ENCODE peak calls at places on chromosome 2, in seven cellular contexts. One of them, this sample, is unnamed.

GRCh38 chr2:120222186-120223033 is 790 bp downstream of the TMEM185B start:
- DNase-seq in upper lobe of right lung: no peak
- DNase-seq in activated effector memory CD4-positive, alpha-beta T cell treated with anti-CD3 and anti-CD28 coated beads, Interleukin-2, amount 50 U/mL, for 16 hours: no peak
- DNase-seq in HS-5: no peak
- DNase-seq in NCI-H524: no peak
- DNase-seq in stimulated activated naive B cell treated with anti-CD40 and anti-IgM and Interleukin-4, amounts not matched to agents 10 μg/mL and 1 μg/mL and 100 μg/mL, for 72 hours: no peak
- DNase-seq in sciatic nerve: peak
- DNase-seq in this sample: peak

GRCh38 chr2:231294578-231295362 is 96.3 kb downstream of the ARMC9 start:
- DNase-seq in sciatic nerve: no peak
- DNase-seq in NCI-H524: no peak
- DNase-seq in HS-5: no peak
- DNase-seq in upper lobe of right lung: no peak
- DNase-seq in stimulated activated naive B cell treated with anti-CD40 and anti-IgM and Interleukin-4, amounts not matched to agents 10 μg/mL and 1 μg/mL and 100 μg/mL, for 72 hours: no peak
- DNase-seq in activated effector memory CD4-positive, alpha-beta T cell treated with anti-CD3 and anti-CD28 coated beads, Interleukin-2, amount 50 U/mL, for 16 hours: no peak
- DNase-seq in this sample: no peak

GRCh38 chr2:99079226-99079625 is 62.3 kb upstream of the C2orf15 start:
- DNase-seq in stimulated activated naive B cell treated with anti-CD40 and anti-IgM and Interleukin-4, amounts not matched to agents 10 μg/mL and 1 μg/mL and 100 μg/mL, for 72 hours: no peak
- DNase-seq in sciatic nerve: no peak
- DNase-seq in activated effector memory CD4-positive, alpha-beta T cell treated with anti-CD3 and anti-CD28 coated beads, Interleukin-2, amount 50 U/mL, for 16 hours: no peak
- DNase-seq in HS-5: peak
- DNase-seq in upper lobe of right lung: no peak
- DNase-seq in NCI-H524: no peak
- DNase-seq in this sample: no peak

GRCh38 chr2:213150315-213150951 is 979 bp downstream of the IKZF2 start:
- DNase-seq in activated effector memory CD4-positive, alpha-beta T cell treated with anti-CD3 and anti-CD28 coated beads, Interleukin-2, amount 50 U/mL, for 16 hours: no peak
- DNase-seq in HS-5: no peak
- DNase-seq in NCI-H524: peak
- DNase-seq in stimulated activated naive B cell treated with anti-CD40 and anti-IgM and Interleukin-4, amounts not matched to agents 10 μg/mL and 1 μg/mL and 100 μg/mL, for 72 hours: no peak
- DNase-seq in upper lobe of right lung: no peak
- DNase-seq in sciatic nerve: peak
- DNase-seq in this sample: no peak

GRCh38 chr2:28681216-28681981 is 70.2 kb upstream of the PPP1CB start:
- DNase-seq in NCI-H524: no peak
- DNase-seq in HS-5: no peak
- DNase-seq in sciatic nerve: no peak
- DNase-seq in stimulated activated naive B cell treated with anti-CD40 and anti-IgM and Interleukin-4, amounts not matched to agents 10 μg/mL and 1 μg/mL and 100 μg/mL, for 72 hours: peak
- DNase-seq in upper lobe of right lung: no peak
- DNase-seq in activated effector memory CD4-positive, alpha-beta T cell treated with anti-CD3 and anti-CD28 coated beads, Interleukin-2, amount 50 U/mL, for 16 hours: peak
- DNase-seq in this sample: no peak

GRCh38 chr2:38026846-38027245 is 49.1 kb downstream of the CYP1B1 start:
- DNase-seq in stimulated activated naive B cell treated with anti-CD40 and anti-IgM and Interleukin-4, amounts not matched to agents 10 μg/mL and 1 μg/mL and 100 μg/mL, for 72 hours: no peak
- DNase-seq in sciatic nerve: no peak
- DNase-seq in upper lobe of right lung: no peak
- DNase-seq in NCI-H524: no peak
- DNase-seq in activated effector memory CD4-positive, alpha-beta T cell treated with anti-CD3 and anti-CD28 coated beads, Interleukin-2, amount 50 U/mL, for 16 hours: no peak
- DNase-seq in HS-5: no peak
- DNase-seq in this sample: no peak

GRCh38 chr2:223090081-223090480 is 38.1 kb downstream of the KCNE4 start:
- DNase-seq in stimulated activated naive B cell treated with anti-CD40 and anti-IgM and Interleukin-4, amounts not matched to agents 10 μg/mL and 1 μg/mL and 100 μg/mL, for 72 hours: no peak
- DNase-seq in NCI-H524: no peak
- DNase-seq in sciatic nerve: no peak
- DNase-seq in HS-5: no peak
- DNase-seq in activated effector memory CD4-positive, alpha-beta T cell treated with anti-CD3 and anti-CD28 coated beads, Interleukin-2, amount 50 U/mL, for 16 hours: no peak
- DNase-seq in upper lobe of right lung: no peak
- DNase-seq in this sample: no peak

GRCh38 chr2:70089220-70089945 is 2.1 kb downstream of the PCBP1 start:
- DNase-seq in sciatic nerve: no peak
- DNase-seq in stimulated activated naive B cell treated with anti-CD40 and anti-IgM and Interleukin-4, amounts not matched to agents 10 μg/mL and 1 μg/mL and 100 μg/mL, for 72 hours: no peak
- DNase-seq in NCI-H524: no peak
- DNase-seq in activated effector memory CD4-positive, alpha-beta T cell treated with anti-CD3 and anti-CD28 coated beads, Interleukin-2, amount 50 U/mL, for 16 hours: no peak
- DNase-seq in HS-5: no peak
- DNase-seq in upper lobe of right lung: no peak
- DNase-seq in this sample: no peak

GRCh38 chr2:191478754-191479679 is 198.9 kb upstream of the NABP1 start:
- DNase-seq in sciatic nerve: peak
- DNase-seq in upper lobe of right lung: no peak
- DNase-seq in stimulated activated naive B cell treated with anti-CD40 and anti-IgM and Interleukin-4, amounts not matched to agents 10 μg/mL and 1 μg/mL and 100 μg/mL, for 72 hours: no peak
- DNase-seq in NCI-H524: peak
- DNase-seq in activated effector memory CD4-positive, alpha-beta T cell treated with anti-CD3 and anti-CD28 coated beads, Interleukin-2, amount 50 U/mL, for 16 hours: no peak
- DNase-seq in HS-5: no peak
- DNase-seq in this sample: no peak

GRCh38 chr2:74454654-74455511 is at the start of gene INO80B:
- DNase-seq in sciatic nerve: peak
- DNase-seq in HS-5: peak
- DNase-seq in NCI-H524: peak
- DNase-seq in upper lobe of right lung: peak
- DNase-seq in activated effector memory CD4-positive, alpha-beta T cell treated with anti-CD3 and anti-CD28 coated beads, Interleukin-2, amount 50 U/mL, for 16 hours: peak
- DNase-seq in stimulated activated naive B cell treated with anti-CD40 and anti-IgM and Interleukin-4, amounts not matched to agents 10 μg/mL and 1 μg/mL and 100 μg/mL, for 72 hours: peak
- DNase-seq in this sample: peak

GRCh38 chr2:101610750-101611315 is 86.7 kb upstream of the MAP4K4 start:
- DNase-seq in upper lobe of right lung: no peak
- DNase-seq in activated effector memory CD4-positive, alpha-beta T cell treated with anti-CD3 and anti-CD28 coated beads, Interleukin-2, amount 50 U/mL, for 16 hours: no peak
- DNase-seq in sciatic nerve: no peak
- DNase-seq in HS-5: no peak
- DNase-seq in NCI-H524: no peak
- DNase-seq in stimulated activated naive B cell treated with anti-CD40 and anti-IgM and Interleukin-4, amounts not matched to agents 10 μg/mL and 1 μg/mL and 100 μg/mL, for 72 hours: no peak
- DNase-seq in this sample: no peak

GRCh38 chr2:11222845-11223244 is 67.6 kb downstream of the SLC66A3 start:
- DNase-seq in HS-5: no peak
- DNase-seq in activated effector memory CD4-positive, alpha-beta T cell treated with anti-CD3 and anti-CD28 coated beads, Interleukin-2, amount 50 U/mL, for 16 hours: no peak
- DNase-seq in NCI-H524: no peak
- DNase-seq in stimulated activated naive B cell treated with anti-CD40 and anti-IgM and Interleukin-4, amounts not matched to agents 10 μg/mL and 1 μg/mL and 100 μg/mL, for 72 hours: no peak
- DNase-seq in upper lobe of right lung: no peak
- DNase-seq in sciatic nerve: no peak
- DNase-seq in this sample: no peak

GRCh38 chr2:124571836-124572235 is 546.7 kb downstream of the CNTNAP5 start:
- DNase-seq in upper lobe of right lung: no peak
- DNase-seq in stimulated activated naive B cell treated with anti-CD40 and anti-IgM and Interleukin-4, amounts not matched to agents 10 μg/mL and 1 μg/mL and 100 μg/mL, for 72 hours: no peak
- DNase-seq in HS-5: no peak
- DNase-seq in NCI-H524: no peak
- DNase-seq in activated effector memory CD4-positive, alpha-beta T cell treated with anti-CD3 and anti-CD28 coated beads, Interleukin-2, amount 50 U/mL, for 16 hours: no peak
- DNase-seq in sciatic nerve: no peak
- DNase-seq in this sample: no peak

GRCh38 chr2:238129166-238130010 is 9.1 kb upstream of the KLHL30 start:
- DNase-seq in NCI-H524: no peak
- DNase-seq in activated effector memory CD4-positive, alpha-beta T cell treated with anti-CD3 and anti-CD28 coated beads, Interleukin-2, amount 50 U/mL, for 16 hours: no peak
- DNase-seq in sciatic nerve: no peak
- DNase-seq in HS-5: no peak
- DNase-seq in stimulated activated naive B cell treated with anti-CD40 and anti-IgM and Interleukin-4, amounts not matched to agents 10 μg/mL and 1 μg/mL and 100 μg/mL, for 72 hours: no peak
- DNase-seq in upper lobe of right lung: no peak
- DNase-seq in this sample: no peak

GRCh38 chr2:143955416-143956075 is 564.4 kb downstream of the ZEB2 start:
- DNase-seq in HS-5: peak
- DNase-seq in NCI-H524: peak
- DNase-seq in upper lobe of right lung: no peak
- DNase-seq in sciatic nerve: no peak
- DNase-seq in activated effector memory CD4-positive, alpha-beta T cell treated with anti-CD3 and anti-CD28 coated beads, Interleukin-2, amount 50 U/mL, for 16 hours: no peak
- DNase-seq in stimulated activated naive B cell treated with anti-CD40 and anti-IgM and Interleukin-4, amounts not matched to agents 10 μg/mL and 1 μg/mL and 100 μg/mL, for 72 hours: no peak
- DNase-seq in this sample: no peak

GRCh38 chr2:241940329-241940728 is 70.8 kb downstream of the RTP5 start:
- DNase-seq in NCI-H524: no peak
- DNase-seq in sciatic nerve: no peak
- DNase-seq in upper lobe of right lung: no peak
- DNase-seq in stimulated activated naive B cell treated with anti-CD40 and anti-IgM and Interleukin-4, amounts not matched to agents 10 μg/mL and 1 μg/mL and 100 μg/mL, for 72 hours: no peak
- DNase-seq in activated effector memory CD4-positive, alpha-beta T cell treated with anti-CD3 and anti-CD28 coated beads, Interleukin-2, amount 50 U/mL, for 16 hours: no peak
- DNase-seq in HS-5: no peak
- DNase-seq in this sample: no peak

GRCh38 chr2:39435974-39436591 is 1.0 kb downstream of the MAP4K3 start:
- DNase-seq in activated effector memory CD4-positive, alpha-beta T cell treated with anti-CD3 and anti-CD28 coated beads, Interleukin-2, amount 50 U/mL, for 16 hours: no peak
- DNase-seq in HS-5: no peak
- DNase-seq in stimulated activated naive B cell treated with anti-CD40 and anti-IgM and Interleukin-4, amounts not matched to agents 10 μg/mL and 1 μg/mL and 100 μg/mL, for 72 hours: no peak
- DNase-seq in NCI-H524: peak
- DNase-seq in upper lobe of right lung: no peak
- DNase-seq in sciatic nerve: peak
- DNase-seq in this sample: peak

GRCh38 chr2:95297088-95297487 is at the start of gene KCNIP3:
- DNase-seq in sciatic nerve: no peak
- DNase-seq in stimulated activated naive B cell treated with anti-CD40 and anti-IgM and Interleukin-4, amounts not matched to agents 10 μg/mL and 1 μg/mL and 100 μg/mL, for 72 hours: no peak
- DNase-seq in HS-5: no peak
- DNase-seq in activated effector memory CD4-positive, alpha-beta T cell treated with anti-CD3 and anti-CD28 coated beads, Interleukin-2, amount 50 U/mL, for 16 hours: no peak
- DNase-seq in NCI-H524: peak
- DNase-seq in upper lobe of right lung: no peak
- DNase-seq in this sample: no peak

GRCh38 chr2:10752236-10752635 is 30.8 kb downstream of the ATP6V1C2 start:
- DNase-seq in stimulated activated naive B cell treated with anti-CD40 and anti-IgM and Interleukin-4, amounts not matched to agents 10 μg/mL and 1 μg/mL and 100 μg/mL, for 72 hours: no peak
- DNase-seq in NCI-H524: no peak
- DNase-seq in upper lobe of right lung: no peak
- DNase-seq in HS-5: no peak
- DNase-seq in sciatic nerve: no peak
- DNase-seq in activated effector memory CD4-positive, alpha-beta T cell treated with anti-CD3 and anti-CD28 coated beads, Interleukin-2, amount 50 U/mL, for 16 hours: no peak
- DNase-seq in this sample: no peak

GRCh38 chr2:159903404-159904126 is 105.6 kb upstream of the CD302 start:
- DNase-seq in NCI-H524: peak
- DNase-seq in stimulated activated naive B cell treated with anti-CD40 and anti-IgM and Interleukin-4, amounts not matched to agents 10 μg/mL and 1 μg/mL and 100 μg/mL, for 72 hours: peak
- DNase-seq in activated effector memory CD4-positive, alpha-beta T cell treated with anti-CD3 and anti-CD28 coated beads, Interleukin-2, amount 50 U/mL, for 16 hours: peak
- DNase-seq in upper lobe of right lung: no peak
- DNase-seq in sciatic nerve: no peak
- DNase-seq in HS-5: no peak
- DNase-seq in this sample: no peak

GRCh38 chr2:150878347-150878746 is 383.3 kb downstream of the RBM43 start:
- DNase-seq in HS-5: peak
- DNase-seq in stimulated activated naive B cell treated with anti-CD40 and anti-IgM and Interleukin-4, amounts not matched to agents 10 μg/mL and 1 μg/mL and 100 μg/mL, for 72 hours: no peak
- DNase-seq in NCI-H524: no peak
- DNase-seq in upper lobe of right lung: no peak
- DNase-seq in activated effector memory CD4-positive, alpha-beta T cell treated with anti-CD3 and anti-CD28 coated beads, Interleukin-2, amount 50 U/mL, for 16 hours: no peak
- DNase-seq in sciatic nerve: no peak
- DNase-seq in this sample: no peak

GRCh38 chr2:101478561-101479001 is 3.7 kb upstream of the RFX8 start:
- DNase-seq in sciatic nerve: no peak
- DNase-seq in stimulated activated naive B cell treated with anti-CD40 and anti-IgM and Interleukin-4, amounts not matched to agents 10 μg/mL and 1 μg/mL and 100 μg/mL, for 72 hours: no peak
- DNase-seq in upper lobe of right lung: no peak
- DNase-seq in HS-5: no peak
- DNase-seq in activated effector memory CD4-positive, alpha-beta T cell treated with anti-CD3 and anti-CD28 coated beads, Interleukin-2, amount 50 U/mL, for 16 hours: no peak
- DNase-seq in NCI-H524: no peak
- DNase-seq in this sample: no peak

GRCh38 chr2:70828115-70828514 is 7.5 kb downstream of the CD207 start:
- DNase-seq in upper lobe of right lung: peak
- DNase-seq in NCI-H524: no peak
- DNase-seq in stimulated activated naive B cell treated with anti-CD40 and anti-IgM and Interleukin-4, amounts not matched to agents 10 μg/mL and 1 μg/mL and 100 μg/mL, for 72 hours: no peak
- DNase-seq in sciatic nerve: no peak
- DNase-seq in activated effector memory CD4-positive, alpha-beta T cell treated with anti-CD3 and anti-CD28 coated beads, Interleukin-2, amount 50 U/mL, for 16 hours: no peak
- DNase-seq in HS-5: no peak
- DNase-seq in this sample: no peak